ENCODE peak calls at places on chromosomes 4 and X, in eight cellular contexts. O, E, S, J, C, K, I and U are unnamed samples.

GRCh38 chr4:55050418-55050950 is 74.9 kb downstream of the KDR start:
- DNase-seq in O (no peak), E (no peak), S (no peak), J (no peak), C (no peak), K (no peak), I (no peak), U (no peak)

GRCh38 chr4:6627832-6628231 is 12.7 kb upstream of the MRFAP1 start:
- DNase-seq in O (no peak), E (no peak), S (no peak), J (no peak), C (no peak), K (no peak), I (no peak), U (no peak)

GRCh38 chr4:107893171-107894137 is 37.9 kb upstream of the CYP2U1 start:
- DNase-seq in O (no peak), E (no peak), S (no peak), J (no peak), C (no peak), K (no peak), I (no peak), U (no peak)

GRCh38 chr4:55382515-55383003 is 13.2 kb upstream of the TMEM165 start:
- DNase-seq in O (no peak), E (no peak), S (no peak), J (no peak), C (no peak), K (no peak), I (no peak), U (no peak)

GRCh38 chr4:140144937-140145336 is 9.0 kb downstream of the MAML3 start:
- DNase-seq in O (no peak), E (no peak), S (no peak), J (no peak), C (no peak), K (no peak), I (no peak), U (no peak)

GRCh38 chrX:45598841-45599240 is 398.2 kb upstream of the DIPK2B start:
- DNase-seq in O (no peak), E (no peak), S (no peak), J (no peak), C (no peak), K (no peak), I (no peak), U (no peak)

GRCh38 chr4:42655248-42655647 is 1.7 kb downstream of the ATP8A1 start:
- DNase-seq in O (no peak), E (peak), S (no peak), J (no peak), C (no peak), K (no peak), I (no peak), U (no peak)

GRCh38 chr4:21469438-21470032 is 479.0 kb downstream of the KCNIP4 start:
- DNase-seq in O (peak), E (peak), S (no peak), J (no peak), C (no peak), K (no peak), I (no peak), U (no peak)

GRCh38 chr4:144711685-144712456 is 65.9 kb downstream of the HHIP start:
- DNase-seq in O (no peak), E (no peak), S (no peak), J (no peak), C (no peak), K (no peak), I (no peak), U (no peak)